ENCODE peak calls at places on chromosomes 5 and 9, in seven cellular contexts. One of them, this sample, is unnamed.
A peak's percentile ranks its signal among the peaks of the same experiment; 100 is the strongest.

GRCh38 chr5:145775893-145776444 is 59.2 kb downstream of the PRELID2 start:
- DNase-seq in heart right ventricle: no peak
- DNase-seq in astrocyte: peak; percentile 86
- DNase-seq in type B pancreatic cell: no peak
- DNase-seq in AG09309: peak; percentile 78
- DNase-seq in fibroblast of mammary gland: peak; percentile 88
- DNase-seq in mesothelial cell of epicardium: no peak
- DNase-seq in this sample: no peak

GRCh38 chr9:86978986-86979385 is 31.7 kb upstream of the GAS1 start:
- DNase-seq in astrocyte: peak; percentile 11
- DNase-seq in mesothelial cell of epicardium: no peak
- DNase-seq in AG09309: no peak
- DNase-seq in type B pancreatic cell: no peak
- DNase-seq in fibroblast of mammary gland: peak; percentile 60
- DNase-seq in heart right ventricle: no peak
- DNase-seq in this sample: no peak

GRCh38 chr5:138961711-138962110 is 86.6 kb upstream of the LRRTM2 start:
- DNase-seq in fibroblast of mammary gland: no peak
- DNase-seq in heart right ventricle: no peak
- DNase-seq in mesothelial cell of epicardium: no peak
- DNase-seq in type B pancreatic cell: no peak
- DNase-seq in astrocyte: no peak
- DNase-seq in AG09309: no peak
- DNase-seq in this sample: no peak

GRCh38 chr5:111017731-111018130 is 53.8 kb upstream of the TSLP start:
- DNase-seq in fibroblast of mammary gland: no peak
- DNase-seq in mesothelial cell of epicardium: no peak
- DNase-seq in type B pancreatic cell: no peak
- DNase-seq in heart right ventricle: no peak
- DNase-seq in astrocyte: peak; percentile 2
- DNase-seq in AG09309: no peak
- DNase-seq in this sample: no peak

GRCh38 chr5:137313526-137314175 is 185.5 kb downstream of the SPOCK1 start:
- DNase-seq in type B pancreatic cell: no peak
- DNase-seq in fibroblast of mammary gland: no peak
- DNase-seq in AG09309: no peak
- DNase-seq in mesothelial cell of epicardium: no peak
- DNase-seq in astrocyte: no peak
- DNase-seq in heart right ventricle: no peak
- DNase-seq in this sample: no peak

GRCh38 chr9:31185831-31186230 is 1198.6 kb upstream of the ACO1 start:
- DNase-seq in type B pancreatic cell: no peak
- DNase-seq in heart right ventricle: no peak
- DNase-seq in mesothelial cell of epicardium: no peak
- DNase-seq in fibroblast of mammary gland: peak; percentile 72
- DNase-seq in astrocyte: peak; percentile 54
- DNase-seq in AG09309: no peak
- DNase-seq in this sample: no peak

GRCh38 chr5:16886366-16886736 is 49.7 kb downstream of the MYO10 start:
- DNase-seq in astrocyte: peak; percentile 83
- DNase-seq in type B pancreatic cell: no peak
- DNase-seq in AG09309: peak; percentile 93
- DNase-seq in heart right ventricle: no peak
- DNase-seq in fibroblast of mammary gland: peak; percentile 81
- DNase-seq in mesothelial cell of epicardium: no peak
- DNase-seq in this sample: no peak

GRCh38 chr5:78758169-78758839 is 109.7 kb upstream of the LHFPL2 start:
- DNase-seq in type B pancreatic cell: no peak
- DNase-seq in heart right ventricle: no peak
- DNase-seq in fibroblast of mammary gland: peak; percentile 65
- DNase-seq in astrocyte: peak; percentile 56
- DNase-seq in AG09309: no peak
- DNase-seq in mesothelial cell of epicardium: no peak
- DNase-seq in this sample: no peak

GRCh38 chr5:178778919-178779318 is 48.5 kb upstream of the ZNF354A start:
- DNase-seq in astrocyte: no peak
- DNase-seq in heart right ventricle: no peak
- DNase-seq in fibroblast of mammary gland: no peak
- DNase-seq in type B pancreatic cell: no peak
- DNase-seq in mesothelial cell of epicardium: no peak
- DNase-seq in AG09309: no peak
- DNase-seq in this sample: no peak

GRCh38 chr5:126878624-126879023 is 101.7 kb downstream of the LMNB1 start:
- DNase-seq in fibroblast of mammary gland: no peak
- DNase-seq in mesothelial cell of epicardium: no peak
- DNase-seq in astrocyte: no peak
- DNase-seq in type B pancreatic cell: no peak
- DNase-seq in heart right ventricle: no peak
- DNase-seq in AG09309: no peak
- DNase-seq in this sample: no peak

GRCh38 chr5:80246995-80247729 is 8.7 kb downstream of the SERINC5 start:
- DNase-seq in astrocyte: peak; percentile 97
- DNase-seq in mesothelial cell of epicardium: no peak
- DNase-seq in type B pancreatic cell: no peak
- DNase-seq in AG09309: peak; percentile 79
- DNase-seq in fibroblast of mammary gland: peak; percentile 93
- DNase-seq in heart right ventricle: peak; percentile 52
- DNase-seq in this sample: no peak

GRCh38 chr5:56588636-56589485 is 226.5 kb upstream of the MAP3K1 start:
- DNase-seq in mesothelial cell of epicardium: no peak
- DNase-seq in type B pancreatic cell: no peak
- DNase-seq in astrocyte: no peak
- DNase-seq in AG09309: no peak
- DNase-seq in fibroblast of mammary gland: no peak
- DNase-seq in heart right ventricle: peak; percentile 66
- DNase-seq in this sample: no peak

GRCh38 chr9:78239506-78239905 is 3.6 kb downstream of the CEP78 start:
- DNase-seq in mesothelial cell of epicardium: no peak
- DNase-seq in fibroblast of mammary gland: no peak
- DNase-seq in heart right ventricle: no peak
- DNase-seq in astrocyte: no peak
- DNase-seq in AG09309: no peak
- DNase-seq in type B pancreatic cell: no peak
- DNase-seq in this sample: no peak

GRCh38 chr9:4489919-4490704 is at the start of gene SLC1A1:
- DNase-seq in mesothelial cell of epicardium: peak; percentile 30
- DNase-seq in type B pancreatic cell: no peak
- DNase-seq in heart right ventricle: peak; percentile 49
- DNase-seq in AG09309: peak; percentile 50
- DNase-seq in astrocyte: peak; percentile 52
- DNase-seq in fibroblast of mammary gland: peak; percentile 46
- DNase-seq in this sample: peak; percentile 36

GRCh38 chr5:134582281-134582680 is 50.3 kb downstream of the SAR1B start:
- DNase-seq in AG09309: no peak
- DNase-seq in type B pancreatic cell: no peak
- DNase-seq in astrocyte: no peak
- DNase-seq in fibroblast of mammary gland: no peak
- DNase-seq in heart right ventricle: no peak
- DNase-seq in mesothelial cell of epicardium: no peak
- DNase-seq in this sample: no peak

GRCh38 chr5:95715799-95716461 is 15.2 kb upstream of the RHOBTB3 start:
- DNase-seq in fibroblast of mammary gland: peak; percentile 93
- DNase-seq in heart right ventricle: no peak
- DNase-seq in AG09309: peak; percentile 63
- DNase-seq in astrocyte: peak; percentile 89
- DNase-seq in type B pancreatic cell: no peak
- DNase-seq in mesothelial cell of epicardium: no peak
- DNase-seq in this sample: no peak

GRCh38 chr5:21070871-21071270 is 1082.9 kb upstream of the CDH18 start:
- DNase-seq in mesothelial cell of epicardium: no peak
- DNase-seq in type B pancreatic cell: no peak
- DNase-seq in fibroblast of mammary gland: no peak
- DNase-seq in heart right ventricle: no peak
- DNase-seq in AG09309: no peak
- DNase-seq in astrocyte: no peak
- DNase-seq in this sample: no peak

GRCh38 chr5:41510176-41510831 is at the start of gene PLCXD3:
- DNase-seq in AG09309: no peak
- DNase-seq in astrocyte: no peak
- DNase-seq in type B pancreatic cell: no peak
- DNase-seq in mesothelial cell of epicardium: no peak
- DNase-seq in fibroblast of mammary gland: no peak
- DNase-seq in heart right ventricle: peak; percentile 45
- DNase-seq in this sample: peak; percentile 11

GRCh38 chr9:137173795-137174664 is 2.2 kb upstream of the TMEM210 start:
- DNase-seq in type B pancreatic cell: no peak
- DNase-seq in heart right ventricle: no peak
- DNase-seq in mesothelial cell of epicardium: no peak
- DNase-seq in astrocyte: no peak
- DNase-seq in AG09309: no peak
- DNase-seq in fibroblast of mammary gland: no peak
- DNase-seq in this sample: no peak

GRCh38 chr9:137174722-137175293 is 3.0 kb upstream of the TMEM210 start:
- DNase-seq in heart right ventricle: no peak
- DNase-seq in mesothelial cell of epicardium: no peak
- DNase-seq in AG09309: no peak
- DNase-seq in fibroblast of mammary gland: no peak
- DNase-seq in type B pancreatic cell: no peak
- DNase-seq in astrocyte: no peak
- DNase-seq in this sample: no peak

GRCh38 chr9:137176302-137177182 is 4.7 kb upstream of the TMEM210 start:
- DNase-seq in heart right ventricle: no peak
- DNase-seq in fibroblast of mammary gland: peak; percentile 34
- DNase-seq in AG09309: no peak
- DNase-seq in astrocyte: no peak
- DNase-seq in type B pancreatic cell: no peak
- DNase-seq in mesothelial cell of epicardium: no peak
- DNase-seq in this sample: no peak

GRCh38 chr9:137172907-137173794 is 1.3 kb upstream of the TMEM210 start:
- DNase-seq in heart right ventricle: no peak
- DNase-seq in mesothelial cell of epicardium: no peak
- DNase-seq in astrocyte: no peak
- DNase-seq in type B pancreatic cell: no peak
- DNase-seq in fibroblast of mammary gland: no peak
- DNase-seq in AG09309: no peak
- DNase-seq in this sample: no peak

DNA sequence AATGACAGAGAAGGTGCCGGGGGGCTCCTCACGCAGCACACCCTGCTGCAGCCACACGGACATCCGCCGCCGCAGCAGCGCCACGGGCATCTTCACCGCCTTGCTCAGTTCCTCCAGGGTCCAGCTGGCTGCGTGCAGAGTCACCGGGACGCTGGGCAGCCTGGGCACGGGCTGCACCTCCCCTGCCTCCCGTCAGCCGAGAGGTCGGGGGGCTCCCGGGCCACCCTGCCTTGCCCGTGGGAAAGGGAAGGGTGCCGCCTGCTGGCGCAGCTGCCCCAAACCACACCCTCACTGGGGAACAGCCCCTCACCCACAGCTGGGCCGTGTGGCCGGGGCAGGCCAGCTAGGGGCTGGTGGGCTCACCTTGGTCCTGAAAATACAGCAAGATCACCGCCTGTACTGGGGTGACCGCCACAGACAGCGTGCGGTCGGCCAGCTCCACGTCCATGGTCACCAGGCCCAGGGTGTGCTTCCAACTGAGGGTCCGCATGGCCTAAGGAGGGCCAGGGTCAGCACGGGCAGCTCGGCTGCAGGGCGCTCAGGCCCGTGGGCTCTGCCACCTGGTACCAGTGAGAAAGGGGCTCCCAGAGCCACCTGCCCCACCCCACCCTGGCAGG is 3.6 kb upstream of the TMEM210 start:
- DNase-seq in astrocyte: no peak
- DNase-seq in fibroblast of mammary gland: no peak
- DNase-seq in type B pancreatic cell: no peak
- DNase-seq in mesothelial cell of epicardium: no peak
- DNase-seq in heart right ventricle: no peak
- DNase-seq in AG09309: no peak
- DNase-seq in this sample: no peak
- TF ChIP-seq CTCF in astrocyte: no peak
- TF ChIP-seq CTCF in fibroblast of mammary gland: no peak
- TF ChIP-seq CTCF in type B pancreatic cell: peak; percentile 29
- TF ChIP-seq CTCF in mesothelial cell of epicardium: no peak
- TF ChIP-seq CTCF in heart right ventricle: no peak
- TF ChIP-seq CTCF in AG09309: peak; percentile 28
- TF ChIP-seq CTCF in this sample: peak; percentile 7

GRCh38 chr5:148969291-148969690 is 93.6 kb downstream of the SH3TC2 start:
- DNase-seq in type B pancreatic cell: no peak
- DNase-seq in heart right ventricle: no peak
- DNase-seq in fibroblast of mammary gland: no peak
- DNase-seq in AG09309: no peak
- DNase-seq in astrocyte: no peak
- DNase-seq in mesothelial cell of epicardium: no peak
- DNase-seq in this sample: no peak
- TF ChIP-seq CTCF in type B pancreatic cell: no peak
- TF ChIP-seq CTCF in heart right ventricle: no peak
- TF ChIP-seq CTCF in fibroblast of mammary gland: no peak
- TF ChIP-seq CTCF in AG09309: no peak
- TF ChIP-seq CTCF in astrocyte: no peak
- TF ChIP-seq CTCF in mesothelial cell of epicardium: no peak
- TF ChIP-seq CTCF in this sample: no peak

DNA sequence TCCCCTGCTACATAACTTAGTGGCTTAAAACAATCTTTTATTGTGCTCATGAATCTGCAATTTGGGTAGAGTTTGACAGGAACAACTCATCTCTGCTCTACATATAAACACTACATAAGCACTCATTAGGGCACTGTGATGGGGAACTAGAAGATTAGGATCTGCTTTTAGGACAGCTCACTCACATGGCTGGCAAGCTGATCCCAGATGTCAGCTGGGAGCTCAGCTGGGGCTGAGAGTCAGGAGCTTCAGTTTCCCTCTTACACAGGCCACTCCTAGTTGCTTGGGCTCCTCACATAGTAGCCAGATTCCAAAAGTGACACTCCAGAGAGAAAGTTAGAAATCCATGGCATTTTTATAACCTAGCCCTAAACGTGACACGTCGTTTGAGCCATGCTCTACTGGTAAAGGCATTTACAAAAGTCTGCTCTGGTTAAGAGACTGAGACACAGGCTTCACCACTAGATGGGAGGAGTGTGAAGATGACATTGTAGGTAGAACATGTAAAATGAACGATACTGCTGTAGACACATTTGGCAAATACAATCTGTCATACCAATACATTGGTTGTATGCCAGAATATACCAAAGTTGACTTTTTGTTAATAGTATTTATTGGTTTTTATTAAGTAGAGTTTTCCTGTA is 23.6 kb downstream of the SCAI start:
- DNase-seq in fibroblast of mammary gland: peak; percentile 52
- DNase-seq in mesothelial cell of epicardium: no peak
- DNase-seq in type B pancreatic cell: no peak
- DNase-seq in AG09309: no peak
- DNase-seq in astrocyte: no peak
- DNase-seq in heart right ventricle: no peak
- DNase-seq in this sample: no peak
- TF ChIP-seq CTCF in fibroblast of mammary gland: peak; percentile 19
- TF ChIP-seq CTCF in mesothelial cell of epicardium: no peak
- TF ChIP-seq CTCF in type B pancreatic cell: no peak
- TF ChIP-seq CTCF in AG09309: peak; percentile 27
- TF ChIP-seq CTCF in astrocyte: no peak
- TF ChIP-seq CTCF in heart right ventricle: no peak
- TF ChIP-seq CTCF in this sample: no peak

DNA sequence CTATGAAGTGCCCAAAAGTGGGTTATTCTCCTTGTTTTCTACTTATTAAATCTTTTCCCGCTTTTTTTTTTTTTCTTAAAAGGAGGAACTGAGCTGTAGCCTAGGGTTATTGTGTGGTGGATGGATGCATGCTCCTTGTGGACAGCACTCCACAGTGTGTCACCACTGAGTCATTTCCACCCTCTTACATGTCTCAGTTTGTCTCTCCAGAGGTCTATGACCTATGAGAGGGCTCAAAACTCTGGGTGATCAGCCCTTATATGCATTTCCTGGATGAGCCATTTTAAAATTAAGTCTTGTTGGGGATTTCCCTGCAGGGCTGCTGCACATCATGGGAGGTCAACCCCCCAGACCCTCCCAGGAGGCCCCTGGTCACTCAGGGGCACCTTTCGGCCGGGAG is 102.2 kb upstream of the MOCS2 start:
- DNase-seq in astrocyte: peak; percentile 49
- DNase-seq in type B pancreatic cell: no peak
- DNase-seq in AG09309: peak; percentile 3
- DNase-seq in fibroblast of mammary gland: peak; percentile 82
- DNase-seq in heart right ventricle: no peak
- DNase-seq in mesothelial cell of epicardium: no peak
- DNase-seq in this sample: no peak
- TF ChIP-seq CTCF in astrocyte: no peak
- TF ChIP-seq CTCF in type B pancreatic cell: no peak
- TF ChIP-seq CTCF in AG09309: no peak
- TF ChIP-seq CTCF in fibroblast of mammary gland: no peak
- TF ChIP-seq CTCF in heart right ventricle: no peak
- TF ChIP-seq CTCF in mesothelial cell of epicardium: no peak
- TF ChIP-seq CTCF in this sample: no peak

This sample was measured in progenitor cell of endocrine pancreas.